ENCODE peak calls at places on chromosomes 4 and X, in four cellular contexts. F is PC-9, C is PC-3, Y is left lung. O is an unnamed sample.

GRCh38 chr4:8640816-8641215 is 48.3 kb downstream of the CPZ start:
- DNase-seq in Y (peak), F (no peak), C (no peak), O (no peak)

GRCh38 chr4:74632634-74633033 is 161.7 kb downstream of the BTC start:
- DNase-seq in Y (peak), C (peak), F (peak), O (no peak)

GRCh38 chr4:89161841-89162240 is 50.5 kb downstream of the TIGD2 start:
- DNase-seq in C (peak), Y (no peak), F (no peak), O (no peak)

GRCh38 chr4:185819144-185819543 is 7.2 kb upstream of the SORBS2 start:
- DNase-seq in C (no peak), Y (no peak), F (no peak), O (no peak)

GRCh38 chrX:18151157-18151556 is 69.5 kb downstream of the BEND2 start:
- DNase-seq in F (no peak), C (no peak), Y (no peak), O (no peak)

GRCh38 chr4:184385705-184386141 is 88.6 kb downstream of the IRF2 start:
- DNase-seq in C (no peak), Y (no peak), F (no peak), O (no peak)

GRCh38 chrX:134600714-134601113 is 57.6 kb downstream of the PLAC1 start:
- DNase-seq in Y (no peak), F (no peak), C (peak), O (no peak)

GRCh38 chr4:67083496-67083895 is 461.8 kb downstream of the CENPC start:
- DNase-seq in Y (no peak), F (no peak), C (no peak), O (no peak)

GRCh38 chrX:124087000-124087746 is 125.7 kb downstream of the STAG2 start:
- DNase-seq in Y (no peak), C (no peak), F (no peak), O (no peak)

GRCh38 chr4:37555324-37555723 is 130.9 kb downstream of the RELL1 start:
- DNase-seq in Y (no peak), F (no peak), C (peak), O (no peak)

GRCh38 chrX:65726708-65727107 is 59.3 kb downstream of the MSN start:
- DNase-seq in Y (no peak), F (no peak), C (no peak), O (no peak)

GRCh38 chr4:26762650-26763049 is 98.0 kb upstream of the STIM2 start:
- DNase-seq in C (peak), F (no peak), Y (no peak), O (no peak)

GRCh38 chrX:17500145-17500579 is 125.2 kb downstream of the NHS start:
- DNase-seq in Y (no peak), C (peak), F (peak), O (no peak)

GRCh38 chrX:17812763-17813162 is 48.3 kb downstream of the RAI2 start:
- DNase-seq in F (no peak), Y (no peak), C (peak), O (no peak)

GRCh38 chr4:141229408-141230101 is 8.9 kb downstream of the ZNF330 start:
- DNase-seq in Y (no peak), F (no peak), C (no peak), O (no peak)

GRCh38 chrX:153739754-153740486 is 15.3 kb downstream of the ABCD1 start:
- DNase-seq in Y (no peak), C (no peak), F (no peak), O (no peak)

GRCh38 chrX:153651540-153652079 is 4.6 kb downstream of the DUSP9 start:
- DNase-seq in F (no peak), C (peak), Y (no peak), O (no peak)

GRCh38 chr4:130545596-130545995 is 1449.6 kb downstream of the C4orf33 start:
- DNase-seq in C (no peak), Y (no peak), F (no peak), O (no peak)

GRCh38 chr4:13547563-13548041 is 3.3 kb upstream of the NKX3-2 start:
- DNase-seq in Y (no peak), F (no peak), C (no peak), O (no peak)

GRCh38 chr4:119337010-119337409 is 15.1 kb upstream of the FABP2 start:
- DNase-seq in Y (no peak), C (no peak), F (no peak), O (no peak)

GRCh38 chr4:116603096-116603495 is 482.3 kb downstream of the TRAM1L1 start:
- DNase-seq in Y (no peak), F (no peak), C (peak), O (no peak)

GRCh38 chr4:116598155-116598979 is 487.0 kb downstream of the TRAM1L1 start:
- DNase-seq in F (no peak), Y (no peak), C (no peak), O (no peak)

GRCh38 chr4:116598980-116599789 is 486.2 kb downstream of the TRAM1L1 start:
- DNase-seq in C (no peak), Y (no peak), F (no peak), O (no peak)

GRCh38 chr4:116599859-116600258 is 485.5 kb downstream of the TRAM1L1 start:
- DNase-seq in Y (no peak), C (no peak), F (no peak), O (no peak)
- H3K27ac ChIP-seq in Y (no peak), C (no peak), F (no peak), O (no peak)

GRCh38 chr4:24475756-24476155 is 108.6 kb downstream of the DHX15 start:
- DNase-seq in C (no peak), F (no peak), Y (no peak), O (no peak)

GRCh38 chr4:24473309-24473721 is 111.0 kb downstream of the DHX15 start:
- DNase-seq in Y (no peak), F (no peak), C (peak), O (no peak)

GRCh38 chr4:24472514-24473308 is 111.6 kb downstream of the DHX15 start:
- DNase-seq in F (peak), Y (peak), C (peak), O (peak)

GRCh38 chr4:24477919-24478318 is 106.4 kb downstream of the DHX15 start:
- DNase-seq in Y (no peak), F (no peak), C (peak), O (no peak)

DNA sequence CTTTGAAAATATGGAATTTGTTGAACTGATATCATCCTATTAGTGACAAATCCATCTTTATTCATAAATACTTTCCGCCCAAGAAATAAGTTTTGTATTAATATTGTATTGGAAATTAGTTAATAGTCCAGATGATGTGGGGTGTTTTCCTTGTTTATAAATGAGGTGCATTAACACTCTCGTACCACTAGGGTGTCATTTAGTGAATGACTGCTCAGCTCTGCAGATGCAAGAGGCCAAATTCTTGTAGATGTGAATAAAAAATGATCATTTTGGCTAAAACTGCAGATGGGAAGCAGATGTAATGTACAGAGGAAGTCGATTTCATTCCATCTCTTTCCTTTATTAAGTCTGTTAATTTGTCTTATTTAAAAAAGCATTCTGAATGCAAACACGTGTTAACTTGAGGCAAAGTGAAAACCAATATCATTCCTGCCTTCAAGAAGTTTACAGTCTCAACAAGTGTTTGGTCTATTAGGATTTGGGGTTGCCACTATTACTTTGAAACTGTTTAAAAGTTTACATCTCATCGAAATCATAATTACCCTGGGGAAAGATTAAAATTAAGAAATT is 108.1 kb downstream of the DHX15 start:
- DNase-seq in F (no peak), C (peak), Y (no peak), O (no peak)
- TF ChIP-seq CTCF in F (peak), C (peak), Y (peak), O (no peak)

GRCh38 chr4:17781072-17781830 is at the start of gene FAM184B:
- DNase-seq in C (peak), Y (no peak), F (no peak), O (no peak)
- H3K4me3 ChIP-seq in C (peak), Y (peak), F (no peak), O (peak)

GRCh38 chrX:1535241-1536041 is 1.5 kb downstream of the P2RY8 start:
- DNase-seq in F (no peak), Y (peak), C (no peak), O (no peak)

GRCh38 chrX:1533083-1533482 is 3.9 kb downstream of the P2RY8 start:
- DNase-seq in Y (no peak), C (no peak), F (no peak), O (no peak)

GRCh38 chrX:1534321-1535168 is 2.4 kb downstream of the P2RY8 start:
- DNase-seq in F (no peak), C (no peak), Y (no peak), O (no peak)

GRCh38 chrX:1536712-1537030 is 314 bp downstream of the P2RY8 start:
- DNase-seq in Y (no peak), F (no peak), C (no peak), O (no peak)

DNA sequence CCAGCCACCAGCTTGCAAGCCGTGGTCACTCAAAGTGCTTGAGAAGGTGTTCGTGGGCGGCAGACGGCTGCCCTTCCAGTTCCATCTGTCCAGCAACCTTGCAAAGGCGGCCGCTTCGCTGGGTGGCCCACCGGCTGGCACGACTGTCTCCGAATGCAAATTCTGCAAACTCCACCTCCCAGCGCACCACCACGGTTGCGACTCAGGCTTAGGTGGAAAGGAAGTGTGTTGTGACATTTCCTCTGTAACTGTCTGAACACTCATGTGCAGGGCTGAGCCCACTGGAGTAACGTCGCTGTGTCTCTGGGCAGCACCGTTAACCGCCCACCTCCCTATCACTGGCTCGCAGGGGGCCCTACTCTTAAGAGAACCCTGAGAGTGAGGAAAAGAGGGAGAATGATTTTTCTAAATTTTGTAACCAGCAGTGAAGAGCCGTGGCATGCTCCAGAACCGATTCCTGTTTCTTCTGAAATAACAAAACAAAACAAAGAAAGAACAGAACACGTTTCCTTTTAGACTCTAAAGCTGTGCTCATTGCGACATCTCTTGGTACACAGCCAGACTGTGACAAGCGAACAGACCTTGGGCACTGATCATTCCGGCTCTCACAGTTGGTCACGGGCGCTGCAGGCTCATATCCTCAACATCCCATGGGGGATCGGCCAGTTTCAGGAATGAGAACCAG is at the start of gene P2RY8:
- DNase-seq in Y (peak), C (peak), F (peak), O (no peak)
- H3K27ac ChIP-seq in Y (peak), C (no peak), F (no peak), O (no peak)

DNA sequence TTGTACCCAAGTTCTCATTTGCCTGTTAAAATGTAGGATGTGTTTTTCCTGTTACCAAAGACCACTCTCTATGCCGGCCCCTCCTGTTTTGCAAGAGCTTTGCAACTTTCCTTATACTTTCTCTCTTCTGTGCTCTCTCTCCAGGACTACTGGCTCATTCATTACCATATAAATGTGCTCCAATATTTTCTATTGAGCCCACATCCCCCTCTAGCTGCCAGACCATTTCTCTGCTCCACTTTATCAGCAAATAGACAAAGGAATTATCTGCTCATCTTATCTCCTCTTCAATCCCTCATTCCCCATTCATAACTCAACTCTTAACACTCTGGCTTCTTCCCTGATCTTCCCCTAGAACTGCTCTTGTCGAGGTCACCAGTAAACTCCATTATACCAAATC is 33.6 kb downstream of the RPGR start:
- DNase-seq in Y (no peak), C (peak), F (no peak), O (no peak)
- TF ChIP-seq CTCF in Y (no peak), C (peak), F (no peak), O (no peak)